ENCODE peak calls at places on chromosomes 16 and 17, in four cellular contexts. I is uterus, T is fibroblast of lung, W is cardiac muscle cell. B is an unnamed sample. For H3K27me3 and H3K4me1, the result is how much of the 10 kb centered on the place peaks cover.

GRCh38 chr17:48515925-48516900 is 14.6 kb downstream of the HOXB1 start:
- DNase-seq in I (no peak), T (no peak), W (no peak), B (no peak)

GRCh38 chr16:177394-177822 is 928 bp downstream of the HBA1 start:
- DNase-seq in I (no peak), T (peak), W (no peak), B (no peak)

GRCh38 chr17:4354862-4355514 is 11.5 kb downstream of the UBE2G1 start:
- DNase-seq in I (no peak), T (no peak), W (no peak), B (no peak)

GRCh38 chr17:82213251-82214011 is 789 bp upstream of the CCDC57 start:
- DNase-seq in I (peak), T (peak), W (peak), B (peak)

GRCh38 chr16:23061669-23062068 is 87.6 kb downstream of the USP31 start:
- DNase-seq in I (no peak), T (no peak), W (no peak), B (no peak)

GRCh38 chr17:28369684-28370034 is 448 bp downstream of the VTN start:
- DNase-seq in I (no peak), T (no peak), W (no peak), B (no peak)

GRCh38 chr16:54026456-54026855 is 260.1 kb downstream of the IRX3 start:
- DNase-seq in I (no peak), T (no peak), W (no peak), B (no peak)

GRCh38 chr16:50038756-50039529 is 13.9 kb downstream of the CNEP1R1 start:
- DNase-seq in I (no peak), T (no peak), W (no peak), B (no peak)

GRCh38 chr17:7250655-7251329 is 742 bp downstream of the CTDNEP1 start:
- DNase-seq in I (no peak), T (no peak), W (no peak), B (no peak)

GRCh38 chr17:77313831-77314230 is 173.1 kb downstream of the SEC14L1 start:
- DNase-seq in I (no peak), T (no peak), W (no peak), B (peak)

GRCh38 chr17:57705921-57706695 is 39.0 kb downstream of the CCDC182 start:
- DNase-seq in I (no peak), T (no peak), W (no peak), B (no peak)

GRCh38 chr16:69798466-69798865 is 36.3 kb downstream of the WWP2 start:
- DNase-seq in I (no peak), T (peak), W (peak), B (no peak)

GRCh38 chr16:14015017-14015416 is 56.1 kb upstream of the MRTFB start:
- DNase-seq in I (no peak), T (peak), W (no peak), B (no peak)

GRCh38 chr17:61219460-61219859 is 180.2 kb upstream of the TBX2 start:
- DNase-seq in I (no peak), T (peak), W (peak), B (no peak)

GRCh38 chr17:74130276-74130675 is 73.2 kb upstream of the RPL38 start:
- DNase-seq in I (no peak), T (no peak), W (no peak), B (no peak)

GRCh38 chr17:77645441-77646430 is 312.8 kb upstream of the TNRC6C start:
- DNase-seq in I (no peak), T (peak), W (no peak), B (no peak)

GRCh38 chr17:32859857-32860525 is 16.9 kb downstream of the MYO1D start:
- DNase-seq in I (no peak), T (no peak), W (peak), B (no peak)

GRCh38 chr16:626787-627457 is 3.9 kb upstream of the WFIKKN1 start:
- DNase-seq in I (peak), T (peak), W (no peak), B (peak)

GRCh38 chr16:46947900-46948547 is 25.4 kb downstream of the DNAJA2 start:
- DNase-seq in I (no peak), T (peak), W (peak), B (no peak)

GRCh38 chr17:11296994-11297393 is 56.0 kb downstream of the SHISA6 start:
- DNase-seq in I (no peak), T (no peak), W (peak), B (no peak)

GRCh38 chr17:8921147-8921546 is 44.4 kb downstream of the PIK3R5 start:
- DNase-seq in I (no peak), T (no peak), W (no peak), B (no peak)

GRCh38 chr16:24348511-24349290 is 92.6 kb downstream of the CACNG3 start:
- DNase-seq in I (no peak), T (no peak), W (peak), B (no peak)

GRCh38 chr17:44557653-44558285 is 485 bp downstream of the FZD2 start:
- DNase-seq in I (peak), T (peak), W (peak), B (peak)

GRCh38 chr16:27402964-27403600 is 1.1 kb downstream of the IL21R start:
- DNase-seq in I (no peak), T (no peak), W (no peak), B (no peak)

GRCh38 chr16:27240948-27241531 is 27.5 kb downstream of the NSMCE1 start:
- DNase-seq in I (peak), T (peak), W (no peak), B (peak)

GRCh38 chr16:29815032-29815721 is 775 bp upstream of the PAGR1 start:
- DNase-seq in I (peak), T (no peak), W (no peak), B (peak)
- H3K27ac ChIP-seq in I (peak), T (peak), W (peak), B (peak)

DNA sequence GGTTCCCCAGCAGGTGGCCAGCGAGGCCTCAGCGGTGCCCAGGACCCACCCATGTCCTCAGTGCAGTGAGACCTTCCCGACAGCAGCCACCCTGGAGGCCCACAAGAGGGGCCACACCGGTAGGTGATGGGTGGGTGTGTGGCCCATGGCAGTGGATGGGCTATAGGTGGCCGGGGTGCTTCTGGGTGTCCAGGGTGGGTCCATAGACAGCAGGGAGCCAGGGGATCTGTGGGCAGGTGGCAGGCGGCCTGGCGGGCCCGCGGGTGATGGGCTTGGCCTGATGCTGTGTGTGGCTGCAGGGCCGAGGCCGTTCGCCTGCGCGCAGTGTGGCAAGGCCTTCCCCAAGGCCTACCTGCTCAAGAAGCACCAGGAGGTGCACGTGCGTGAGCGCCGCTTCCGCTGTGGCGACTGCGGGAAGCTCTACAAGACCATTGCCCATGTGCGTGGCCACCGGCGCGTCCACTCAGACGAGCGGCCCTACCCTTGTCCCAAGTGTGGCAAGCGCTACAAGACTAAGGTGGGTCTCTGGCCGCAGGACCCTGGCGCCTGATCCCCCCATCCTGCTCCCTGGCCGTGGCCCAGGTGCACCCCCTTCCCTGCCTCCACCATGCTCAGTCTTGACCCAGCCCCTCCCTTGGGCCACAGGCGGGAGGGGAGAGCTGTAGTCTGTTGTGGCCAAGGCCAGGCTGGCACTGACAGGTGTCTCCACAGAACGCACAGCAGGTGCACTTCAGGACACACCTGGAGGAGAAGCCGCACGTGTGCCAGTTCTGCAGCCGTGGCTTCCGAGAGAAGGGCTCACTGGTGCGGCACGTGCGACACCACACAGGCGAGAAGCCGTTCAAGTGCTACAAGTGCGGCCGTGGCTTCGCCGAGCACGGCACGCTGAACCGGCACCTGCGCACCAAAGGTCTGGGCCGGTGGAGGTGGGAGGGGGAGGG is 2.1 kb upstream of the DNASE1L2 start:
- DNase-seq in I (no peak), T (no peak), W (no peak), B (no peak)
- H3K27me3 ChIP-seq in I (under half), T (under half), W (under half), B (under half)

DNA sequence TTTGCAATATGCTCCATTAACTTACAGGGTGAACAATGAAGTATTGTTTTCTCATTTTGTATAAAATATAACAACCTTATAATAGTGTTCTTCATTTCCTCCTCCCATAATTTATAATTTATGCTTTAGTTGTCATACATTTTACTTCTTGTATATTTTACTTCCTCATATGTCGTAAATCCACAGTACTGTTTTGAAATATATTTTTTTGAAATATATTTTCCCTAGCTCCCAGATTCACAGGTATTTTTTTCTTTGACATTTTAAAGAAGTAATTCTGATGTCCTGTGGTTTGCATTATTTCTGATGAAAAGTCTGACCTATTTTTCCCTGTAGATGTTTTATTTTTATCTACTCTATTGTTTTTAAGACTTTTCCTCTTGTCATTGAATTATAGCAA is 52.7 kb downstream of the VMP1 start:
- DNase-seq in I (no peak), T (no peak), W (no peak), B (no peak)
- H3K4me1 ChIP-seq in I (under half), T (under half), W (under half), B (under half)

GRCh38 chr16:30655815-30656347 is 2.4 kb upstream of the FBRS start:
- DNase-seq in I (no peak), T (no peak), W (no peak), B (no peak)
- H3K27ac ChIP-seq in I (no peak), T (no peak), W (no peak), B (no peak)

B was measured in aorta.